ENCODE peak calls at places on chromosomes 7 and 10, in five cellular contexts. F is HCT116, A is OCI-LY7, K is neuronal stem cell, M is PC-9. X is an unnamed sample.

GRCh38 chr7:48458701-48459509 is 287.6 kb downstream of the ABCA13 start:
- DNase-seq in F (no peak), A (no peak), K (no peak), M (no peak), X (no peak)

GRCh38 chr7:121235221-121235620 is 93.6 kb upstream of the WNT16 start:
- DNase-seq in F (no peak), A (no peak), K (no peak), M (no peak), X (no peak)

GRCh38 chr7:157507987-157508386 is 171.2 kb downstream of the DNAJB6 start:
- DNase-seq in F (no peak), A (no peak), K (no peak), M (no peak), X (no peak)

GRCh38 chr7:137130751-137131158 is 212.8 kb downstream of the PTN start:
- DNase-seq in F (no peak), A (no peak), K (no peak), M (peak; percentile 53), X (no peak)

GRCh38 chr7:70405241-70405640 is 726.7 kb upstream of the GALNT17 start:
- DNase-seq in F (no peak), A (no peak), K (no peak), M (no peak), X (no peak)

GRCh38 chr7:30086529-30086928 is 48.3 kb upstream of the MTURN start:
- DNase-seq in F (no peak), A (no peak), K (no peak), M (no peak), X (no peak)

GRCh38 chr7:22001345-22002004 is 55.8 kb upstream of the CDCA7L start:
- DNase-seq in F (peak; percentile 36), A (peak; percentile 67), K (peak; percentile 61), M (peak; percentile 34), X (no peak)

GRCh38 chr10:118497227-118497626 is 98.2 kb downstream of the PRLHR start:
- DNase-seq in F (no peak), A (no peak), K (no peak), M (no peak), X (no peak)

GRCh38 chr10:26593896-26594295 is 103.6 kb upstream of the PDSS1 start:
- DNase-seq in F (no peak), A (peak; percentile 25), K (no peak), M (no peak), X (peak; percentile 52)

GRCh38 chr10:112721080-112721698 is 228.9 kb upstream of the TCF7L2 start:
- DNase-seq in F (peak; percentile 51), A (no peak), K (no peak), M (no peak), X (no peak)

GRCh38 chr10:77442790-77443189 is 194.8 kb downstream of the KCNMA1 start:
- DNase-seq in F (no peak), A (no peak), K (no peak), M (no peak), X (no peak)

GRCh38 chr10:28677889-28678686 is 767 bp downstream of the BAMBI start:
- DNase-seq in F (no peak), A (peak; percentile 50), K (no peak), M (no peak), X (peak; percentile 42)

GRCh38 chr10:113126506-113127192 is 176.6 kb downstream of the TCF7L2 start:
- DNase-seq in F (no peak), A (no peak), K (peak; percentile 89), M (peak; percentile 63), X (peak; percentile 70)

GRCh38 chr7:17362439-17363095 is 64.1 kb downstream of the AHR start:
- DNase-seq in F (no peak), A (no peak), K (no peak), M (no peak), X (no peak)

GRCh38 chr7:43465581-43466554 is 117.0 kb upstream of the STK17A start:
- DNase-seq in F (no peak), A (no peak), K (no peak), M (no peak), X (no peak)

GRCh38 chr10:14953452-14954000 is 370 bp downstream of the DCLRE1C start:
- DNase-seq in F (peak; percentile 22), A (peak; percentile 62), K (no peak), M (no peak), X (no peak)

GRCh38 chr7:149774237-149775175 is 1.1 kb upstream of the ZNF467 start:
- DNase-seq in F (no peak), A (no peak), K (no peak), M (no peak), X (peak; percentile 59)

GRCh38 chr7:12056381-12056780 is 154.7 kb upstream of the TMEM106B start:
- DNase-seq in F (no peak), A (no peak), K (no peak), M (no peak), X (no peak)

GRCh38 chr10:44967596-44967995 is 8.0 kb downstream of the RASSF4 start:
- DNase-seq in F (no peak), A (no peak), K (no peak), M (no peak), X (peak; percentile 7)

GRCh38 chr10:102635377-102635776 is 8.9 kb upstream of the TRIM8 start:
- DNase-seq in F (no peak), A (peak; percentile 47), K (no peak), M (no peak), X (no peak)

GRCh38 chr10:101001225-101002035 is 1.8 kb downstream of the LZTS2 start:
- DNase-seq in F (no peak), A (no peak), K (no peak), M (no peak), X (no peak)

GRCh38 chr7:75695036-75695435 is 43.7 kb downstream of the HIP1 start:
- DNase-seq in F (no peak), A (no peak), K (no peak), M (no peak), X (no peak)

GRCh38 chr10:25048463-25048862 is 32.1 kb downstream of the THNSL1 start:
- DNase-seq in F (no peak), A (no peak), K (no peak), M (no peak), X (no peak)

DNA sequence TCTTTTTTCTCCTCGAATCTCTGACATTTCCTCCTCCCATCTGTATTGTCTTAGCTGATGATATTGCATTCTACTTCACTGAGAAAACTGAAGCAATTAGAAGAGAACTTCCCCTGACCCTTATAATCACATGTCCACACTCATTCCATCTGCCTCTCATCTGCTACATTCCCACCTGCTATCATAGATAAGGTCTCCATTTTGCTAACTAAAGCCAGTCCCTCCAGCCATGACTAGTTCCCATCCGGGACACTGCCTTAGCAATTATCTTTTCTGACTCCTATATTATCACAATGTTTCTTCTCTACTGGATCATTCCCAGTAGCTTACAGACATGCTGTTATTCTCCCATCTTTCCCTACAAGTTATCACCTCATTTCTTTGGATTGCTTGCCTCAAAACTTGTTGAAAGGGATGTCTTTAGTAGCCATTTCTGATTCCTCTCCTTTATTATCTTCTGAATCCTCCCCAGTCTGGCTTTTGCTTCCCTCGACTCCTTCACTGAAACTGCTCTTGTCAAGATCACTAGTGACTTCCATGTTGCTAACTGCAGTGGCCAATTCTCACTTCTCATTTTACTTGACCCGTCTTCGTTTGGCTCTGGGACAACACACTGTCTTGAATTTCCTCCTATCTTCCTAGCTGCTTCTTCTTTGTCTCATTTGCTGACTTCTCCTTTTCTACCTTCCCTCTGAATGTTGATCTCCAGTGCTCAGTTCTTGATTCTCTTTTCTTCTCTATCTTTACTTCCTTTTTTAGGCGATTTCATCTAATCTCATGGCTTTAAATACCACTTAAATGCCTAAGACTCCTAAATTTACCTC is 35.9 kb downstream of the FZD1 start:
- DNase-seq in F (no peak), A (no peak), K (no peak), M (no peak), X (no peak)
- H3K4me2 ChIP-seq in F (no peak overlapping the region), A (no peak overlapping the region), K (no peak overlapping the region), M (no peak overlapping the region), X (no peak overlapping the region)

GRCh38 chr10:5622586-5622985 is 43.8 kb downstream of the ASB13 start:
- DNase-seq in F (no peak), A (no peak), K (no peak), M (no peak), X (no peak)
- H3K4me2 ChIP-seq in F (no peak overlapping the region), A (no peak overlapping the region), K (no peak overlapping the region), M (peak overlapping the region; percentile 49), X (no peak overlapping the region)

DNA sequence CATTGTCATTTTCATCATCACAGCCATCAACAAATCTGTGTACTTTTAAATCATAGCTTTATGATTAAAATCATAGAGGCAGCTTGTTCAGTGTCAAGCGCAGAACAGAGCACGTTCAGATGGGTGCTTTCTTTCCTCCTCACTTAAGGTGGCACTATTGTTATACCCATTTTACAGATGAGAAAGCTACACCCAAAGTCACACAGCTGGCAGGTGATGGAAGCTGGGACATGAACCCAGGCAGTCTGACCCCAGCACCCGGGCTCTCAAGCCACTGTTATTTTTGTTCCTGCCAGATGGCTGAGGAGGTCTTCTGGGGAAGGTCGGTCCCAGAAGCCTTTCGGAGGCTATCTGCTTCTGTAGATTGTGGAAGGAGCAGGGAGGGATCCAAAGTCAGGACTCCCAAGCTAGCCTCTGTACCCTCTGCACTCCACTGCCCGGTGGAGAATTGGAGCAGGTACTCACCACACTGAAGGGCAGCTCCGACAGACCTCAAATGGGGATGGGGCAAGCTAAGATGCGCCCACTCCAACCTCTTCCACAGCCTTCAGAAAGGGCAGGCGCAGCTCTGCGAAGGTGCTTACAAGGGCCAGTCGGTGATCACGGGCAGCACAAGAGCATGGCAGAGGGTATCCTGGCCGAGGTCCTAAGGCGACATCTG is 610 bp downstream of the AVPI1 start:
- DNase-seq in F (no peak), A (peak; percentile 54), K (no peak), M (no peak), X (no peak)
- H3K4me2 ChIP-seq in F (peak overlapping the region; percentile 97), A (peak overlapping the region; percentile 78), K (peak overlapping the region; percentile 90), M (peak overlapping the region; percentile 84), X (peak overlapping the region; percentile 75)

GRCh38 chr7:39613577-39613976 is 9.8 kb upstream of the RALA start:
- DNase-seq in F (no peak), A (no peak), K (no peak), M (no peak), X (no peak)

GRCh38 chr7:39614299-39614698 is 9.1 kb upstream of the RALA start:
- DNase-seq in F (no peak), A (no peak), K (no peak), M (no peak), X (no peak)

GRCh38 chr7:39615350-39615975 is 7.9 kb upstream of the RALA start:
- DNase-seq in F (no peak), A (no peak), K (no peak), M (no peak), X (no peak)

GRCh38 chr7:39617010-39617409 is 6.4 kb upstream of the RALA start:
- DNase-seq in F (no peak), A (no peak), K (no peak), M (no peak), X (no peak)

DNA sequence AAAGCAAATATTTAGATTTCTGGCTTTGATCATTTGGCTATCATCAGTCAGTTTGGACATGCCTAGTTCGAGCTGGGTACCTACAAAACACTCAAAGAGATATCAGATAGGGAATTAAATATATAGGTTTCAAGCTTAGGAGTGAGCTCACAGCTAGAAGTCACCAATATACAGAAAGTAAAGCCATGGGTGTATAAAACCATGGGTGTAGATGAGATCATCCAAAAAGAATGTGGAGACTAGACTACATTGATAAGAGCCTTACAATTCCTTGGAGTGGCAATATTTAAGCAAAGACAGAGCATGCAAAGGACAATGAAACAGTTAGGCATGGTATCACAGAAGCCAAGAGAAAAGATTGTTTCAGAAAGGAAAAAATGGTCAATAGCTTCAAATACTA is 7.2 kb upstream of the RALA start:
- DNase-seq in F (no peak), A (no peak), K (no peak), M (no peak), X (no peak)
- H3K4me2 ChIP-seq in F (no peak overlapping the region), A (no peak overlapping the region), K (no peak overlapping the region), M (no peak overlapping the region), X (no peak overlapping the region)

GRCh38 chr10:6320320-6321010 is 117.7 kb downstream of the PFKFB3 start:
- DNase-seq in F (no peak), A (peak; percentile 96), K (no peak), M (no peak), X (no peak)
- H3K4me2 ChIP-seq in F (no peak overlapping the region), A (peak overlapping the region; percentile 71), K (no peak overlapping the region), M (no peak overlapping the region), X (no peak overlapping the region)

GRCh38 chr10:71741029-71741428 is 21.5 kb upstream of the C10orf105 start:
- DNase-seq in F (no peak), A (no peak), K (no peak), M (no peak), X (no peak)
- H3K4me2 ChIP-seq in F (no peak overlapping the region), A (no peak overlapping the region), K (no peak overlapping the region), M (no peak overlapping the region), X (no peak overlapping the region)